ENCODE peak calls at places on chromosomes 6 and 20, in six cellular contexts. O is PC-9, K is small intestine, I is hepatocyte, Y is heart right ventricle, W is left ventricle myocardium inferior. Q is an unnamed sample. For H3K4me1, the result is how much of the 10 kb centered on the place peaks cover.

GRCh38 chr20:36132802-36133211 is 21.7 kb upstream of the EPB41L1 start:
- DNase-seq in O (no peak), K (peak), I (no peak), Y (no peak), W (no peak), Q (no peak)

GRCh38 chr6:15960740-15961629 is 167.9 kb upstream of the MYLIP start:
- DNase-seq in O (no peak), K (no peak), I (no peak), Y (no peak), W (no peak), Q (no peak)

GRCh38 chr6:127290391-127290963 is 23.8 kb downstream of the RNF146 start:
- DNase-seq in O (no peak), K (no peak), I (no peak), Y (no peak), W (no peak), Q (no peak)

GRCh38 chr20:38669688-38670087 is 54.6 kb upstream of the SLC32A1 start:
- DNase-seq in O (no peak), K (no peak), I (no peak), Y (no peak), W (no peak), Q (no peak)

GRCh38 chr6:116410945-116411623 is 40.3 kb downstream of the DSE start:
- DNase-seq in O (no peak), K (no peak), I (peak), Y (no peak), W (peak), Q (no peak)

GRCh38 chr6:134063121-134063965 is 10.9 kb upstream of the SLC2A12 start:
- DNase-seq in O (no peak), K (no peak), I (no peak), Y (no peak), W (no peak), Q (no peak)

GRCh38 chr20:63042448-63043071 is 35.8 kb upstream of the BHLHE23 start:
- DNase-seq in O (no peak), K (no peak), I (no peak), Y (no peak), W (peak), Q (no peak)

GRCh38 chr6:37007340-37008043 is 2.0 kb downstream of the FGD2 start:
- DNase-seq in O (no peak), K (no peak), I (no peak), Y (no peak), W (no peak), Q (no peak)

GRCh38 chr6:161676566-161676965 is 402.7 kb upstream of the AGPAT4 start:
- DNase-seq in O (no peak), K (no peak), I (no peak), Y (no peak), W (no peak), Q (no peak)

GRCh38 chr6:77740380-77740779 is 87.5 kb downstream of the MEI4 start:
- DNase-seq in O (peak), K (peak), I (peak), Y (no peak), W (no peak), Q (no peak)

GRCh38 chr6:5278047-5278446 is 16.7 kb downstream of the FARS2 start:
- DNase-seq in O (no peak), K (no peak), I (no peak), Y (no peak), W (no peak), Q (no peak)

GRCh38 chr6:72286911-72287311 is 335.0 kb upstream of the KCNQ5 start:
- DNase-seq in O (no peak), K (no peak), I (no peak), Y (no peak), W (no peak), Q (no peak)

GRCh38 chr6:55668625-55669024 is 89.6 kb upstream of the HMGCLL1 start:
- DNase-seq in O (no peak), K (no peak), I (peak), Y (no peak), W (no peak), Q (no peak)

GRCh38 chr6:3108746-3109414 is 9.6 kb upstream of the BPHL start:
- DNase-seq in O (no peak), K (peak), I (peak), Y (no peak), W (no peak), Q (no peak)

GRCh38 chr6:52482903-52483670 is 62.9 kb downstream of the EFHC1 start:
- DNase-seq in O (peak), K (peak), I (no peak), Y (no peak), W (no peak), Q (no peak)

GRCh38 chr6:108914235-108915022 is 66.2 kb downstream of the ARMC2 start:
- DNase-seq in O (no peak), K (no peak), I (no peak), Y (no peak), W (no peak), Q (peak)

GRCh38 chr6:3929281-3929798 is 80.2 kb downstream of the FAM50B start:
- DNase-seq in O (no peak), K (no peak), I (no peak), Y (no peak), W (no peak), Q (no peak)

GRCh38 chr6:80094017-80094416 is 12.5 kb upstream of the BCKDHB start:
- DNase-seq in O (no peak), K (no peak), I (peak), Y (no peak), W (no peak), Q (no peak)

GRCh38 chr6:166692723-166693302 is 65.8 kb upstream of the RPS6KA2 start:
- DNase-seq in O (no peak), K (no peak), I (no peak), Y (no peak), W (no peak), Q (no peak)

GRCh38 chr20:435558-435957 is 26.8 kb downstream of the TBC1D20 start:
- DNase-seq in O (no peak), K (no peak), I (no peak), Y (no peak), W (no peak), Q (no peak)

GRCh38 chr20:438581-439469 is 23.5 kb downstream of the TBC1D20 start:
- DNase-seq in O (no peak), K (peak), I (no peak), Y (peak), W (no peak), Q (no peak)

GRCh38 chr20:440148-440547 is 22.2 kb downstream of the TBC1D20 start:
- DNase-seq in O (no peak), K (no peak), I (no peak), Y (no peak), W (no peak), Q (no peak)

GRCh38 chr20:436476-436875 is 25.9 kb downstream of the TBC1D20 start:
- DNase-seq in O (no peak), K (no peak), I (no peak), Y (no peak), W (no peak), Q (no peak)

GRCh38 chr20:437787-438486 is 24.4 kb downstream of the TBC1D20 start:
- DNase-seq in O (no peak), K (no peak), I (no peak), Y (no peak), W (no peak), Q (no peak)
- H3K4me1 ChIP-seq in O (under half), K (under half), I (under half), Y (under half), W (under half), Q (under half)

DNA sequence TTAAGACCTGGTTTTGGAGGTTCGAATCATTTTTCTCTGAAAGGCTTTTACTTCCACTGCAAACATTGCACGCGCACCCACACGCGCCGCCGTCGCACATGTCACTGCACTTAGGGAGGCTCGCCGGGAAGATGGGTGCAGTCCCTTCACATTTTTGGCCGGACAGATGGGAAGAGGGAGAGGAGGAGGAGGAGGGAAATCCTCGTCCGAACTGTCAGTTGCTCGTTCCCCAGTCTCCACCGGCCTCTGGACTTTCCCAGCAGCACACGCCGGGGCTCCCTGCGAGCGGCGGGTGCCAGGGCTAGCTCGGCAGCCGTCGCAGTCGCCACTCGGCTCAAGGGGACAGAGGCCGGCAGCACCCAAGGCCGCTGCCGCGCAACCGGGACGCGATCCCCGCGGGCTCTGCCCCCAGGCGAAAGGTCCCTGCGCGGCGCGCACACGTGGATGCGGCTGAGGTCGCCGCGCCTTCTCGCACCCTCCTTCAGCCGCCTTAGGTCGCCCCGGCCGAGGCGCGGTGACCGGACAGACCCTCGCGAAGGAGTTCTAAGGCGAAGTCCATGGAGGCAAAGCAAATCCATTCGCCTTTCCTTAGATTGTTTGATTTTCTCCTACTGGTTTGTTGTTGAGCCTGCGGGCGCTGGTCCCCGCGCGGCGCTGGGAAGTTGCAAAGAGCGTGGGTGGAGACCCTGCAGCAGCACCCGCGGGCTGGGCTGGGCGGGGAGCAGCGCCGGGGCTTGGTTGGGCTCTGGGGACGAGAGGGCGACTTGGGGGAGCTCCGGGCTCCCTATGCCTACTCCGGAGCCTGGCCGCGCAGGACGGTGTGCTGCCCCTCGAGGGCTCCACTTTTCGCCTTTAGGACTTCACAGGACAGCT is 1.2 kb downstream of the MYB start:
- DNase-seq in O (peak), K (peak), I (peak), Y (peak), W (no peak), Q (peak)
- H3K4me1 ChIP-seq in O (under half), K (under half), I (under half), Y (under half), W (under half), Q (under half)

DNA sequence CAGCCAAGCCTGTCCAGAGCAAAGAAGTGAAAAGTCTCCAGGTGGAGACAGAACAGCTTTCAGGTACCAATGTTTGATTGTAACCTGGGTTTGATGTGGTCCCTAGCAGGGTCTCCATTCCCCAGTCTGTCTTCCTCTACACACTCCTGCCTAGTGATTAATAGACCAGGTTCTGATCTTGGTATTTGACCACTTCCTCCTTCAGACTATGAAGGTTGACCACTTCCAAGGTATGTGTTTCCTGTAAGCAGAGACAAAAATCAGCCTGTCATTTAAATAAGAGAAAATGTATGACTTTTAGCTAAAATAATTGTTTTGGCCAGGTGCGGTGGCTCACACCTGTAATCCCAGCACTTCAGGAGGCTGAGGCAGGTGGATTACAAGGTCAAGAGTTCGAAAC is 41.8 kb upstream of the TOP1 start:
- DNase-seq in O (no peak), K (no peak), I (no peak), Y (no peak), W (no peak), Q (no peak)
- H3K4me1 ChIP-seq in O (under half), K (under half), I (under half), Y (under half), W (under half), Q (under half)

DNA sequence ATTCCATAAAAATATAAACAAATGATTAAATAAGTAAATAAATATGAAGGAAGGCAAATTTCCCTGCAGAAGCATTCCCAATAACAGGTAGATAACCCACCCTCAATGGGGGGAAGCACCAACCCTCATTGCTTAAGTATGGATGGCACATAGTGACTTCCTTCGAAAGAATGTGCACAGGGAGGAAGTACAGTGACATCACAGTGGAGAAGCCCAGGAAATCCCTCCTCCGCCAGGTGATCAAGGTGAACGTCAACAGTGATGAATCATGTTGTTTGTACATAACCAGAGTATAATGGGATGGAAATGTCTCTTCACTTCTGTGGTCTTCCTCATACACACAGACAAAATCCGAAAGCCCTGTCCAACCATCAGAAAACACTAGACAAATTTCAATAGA is 267.9 kb downstream of the THBS2 start:
- DNase-seq in O (no peak), K (no peak), I (no peak), Y (no peak), W (no peak), Q (no peak)
- H3K4me1 ChIP-seq in O (under half), K (under half), I (under half), Y (under half), W (under half), Q (under half)

DNA sequence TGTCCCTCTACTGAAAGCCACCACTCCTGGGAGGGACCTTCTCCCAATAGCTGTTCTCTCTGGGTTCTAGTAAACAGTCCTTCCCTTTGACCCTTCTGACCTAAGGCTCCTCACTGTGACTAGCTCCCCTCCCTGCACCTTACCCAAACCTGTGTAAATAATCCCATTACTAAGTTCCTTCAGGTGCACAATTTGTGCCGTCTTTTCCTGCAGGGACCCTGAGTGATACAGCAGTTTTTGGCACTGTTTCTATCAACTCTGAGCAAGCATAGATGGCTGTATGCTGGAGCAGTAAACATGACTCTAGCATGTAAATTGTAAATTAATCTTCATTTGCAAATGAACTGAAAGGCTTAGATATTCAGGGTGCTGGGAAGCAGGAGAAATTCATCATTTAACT is 118.0 kb downstream of the TCP11 start:
- DNase-seq in O (no peak), K (no peak), I (no peak), Y (no peak), W (no peak), Q (no peak)
- H3K4me1 ChIP-seq in O (under half), K (under half), I (under half), Y (half or more), W (half or more), Q (under half)